ENCODE peak calls at places on chromosomes 3 and 15, in seven cellular contexts. X is NCI-H1092, F is left ventricle myocardium superior, B is LHCN-M2, R is body of pancreas, V is stomach, A is neural progenitor cell. O is an unnamed sample.

GRCh38 chr15:65077981-65078352 is 1.4 kb downstream of the KBTBD13 start:
- DNase-seq in X (peak), F (peak), B (peak), R (peak), V (peak), A (peak), O (no peak)

GRCh38 chr3:72316501-72317279 is 531.6 kb downstream of the SHQ1 start:
- DNase-seq in X (no peak), F (no peak), B (no peak), R (peak), V (no peak), A (no peak), O (no peak)

GRCh38 chr3:12345584-12346494 is 57.0 kb downstream of the PPARG start:
- DNase-seq in X (no peak), F (no peak), B (no peak), R (no peak), V (no peak), A (no peak), O (no peak)

GRCh38 chr3:126153695-126154360 is 26.6 kb downstream of the ALDH1L1 start:
- DNase-seq in X (no peak), F (no peak), B (no peak), R (no peak), V (no peak), A (no peak), O (no peak)

GRCh38 chr3:100333051-100333450 is 1.5 kb upstream of the NIT2 start:
- DNase-seq in X (no peak), F (no peak), B (no peak), R (no peak), V (no peak), A (no peak), O (peak)

GRCh38 chr3:183635431-183636220 is at the start of gene KLHL24:
- DNase-seq in X (peak), F (peak), B (peak), R (peak), V (peak), A (peak), O (peak)

GRCh38 chr3:7546219-7546618 is 685.3 kb downstream of the GRM7 start:
- DNase-seq in X (no peak), F (no peak), B (no peak), R (peak), V (peak), A (no peak), O (peak)

GRCh38 chr15:70156781-70157261 is 59.1 kb upstream of the TLE3 start:
- DNase-seq in X (no peak), F (peak), B (peak), R (peak), V (peak), A (no peak), O (no peak)

GRCh38 chr3:10804183-10804648 is 11.8 kb upstream of the SLC6A11 start:
- DNase-seq in X (no peak), F (no peak), B (no peak), R (peak), V (no peak), A (no peak), O (no peak)

GRCh38 chr3:195117978-195118581 is 152.9 kb downstream of the XXYLT1 start:
- DNase-seq in X (no peak), F (no peak), B (no peak), R (no peak), V (peak), A (no peak), O (no peak)

GRCh38 chr3:32421991-32422859 is 30.6 kb downstream of the CMTM7 start:
- DNase-seq in X (peak), F (peak), B (peak), R (peak), V (peak), A (no peak), O (peak)

GRCh38 chr15:69951511-69952209 is 146.1 kb downstream of the TLE3 start:
- DNase-seq in X (no peak), F (no peak), B (peak), R (no peak), V (no peak), A (no peak), O (no peak)

GRCh38 chr3:4939276-4939675 is 40.0 kb upstream of the BHLHE40 start:
- DNase-seq in X (no peak), F (no peak), B (no peak), R (no peak), V (no peak), A (no peak), O (no peak)

GRCh38 chr15:77656294-77656693 is 23.6 kb upstream of the LINGO1 start:
- DNase-seq in X (no peak), F (no peak), B (no peak), R (no peak), V (no peak), A (no peak), O (no peak)

GRCh38 chr3:10368512-10368911 is 47.6 kb upstream of the SEC13 start:
- DNase-seq in X (no peak), F (no peak), B (no peak), R (no peak), V (no peak), A (no peak), O (no peak)

GRCh38 chr3:99878005-99878404 is 60.3 kb downstream of the CMSS1 start:
- DNase-seq in X (no peak), F (no peak), B (peak), R (peak), V (no peak), A (no peak), O (peak)

GRCh38 chr3:73719413-73719831 is 94.7 kb upstream of the PDZRN3 start:
- DNase-seq in X (no peak), F (no peak), B (no peak), R (no peak), V (no peak), A (no peak), O (no peak)